ENCODE peak calls at places on chromosomes 3 and 15, in five cellular contexts. E, T, G, N and Z are unnamed samples.
A peak's percentile ranks its signal among the peaks of the same experiment; 100 is the strongest.

GRCh38 chr3:127446756-127447155 is 143.8 kb downstream of the TPRA1 start:
- DNase-seq in E (no peak), T (no peak), G (peak; percentile 7), N (no peak), Z (no peak)

GRCh38 chr3:135621184-135621931 is 344.2 kb upstream of the PPP2R3A start:
- DNase-seq in E (no peak), T (no peak), G (no peak), N (no peak), Z (no peak)

GRCh38 chr15:34280193-34280592 is 55.4 kb downstream of the EMC4 start:
- DNase-seq in E (no peak), T (no peak), G (no peak), N (no peak), Z (no peak)

GRCh38 chr15:55319537-55320325 is 709 bp downstream of the PIGB start:
- DNase-seq in E (no peak), T (peak; percentile 26), G (no peak), N (peak; percentile 34), Z (peak; percentile 75)

GRCh38 chr3:15629860-15630597 is 28.5 kb downstream of the BTD start:
- DNase-seq in E (peak; percentile 73), T (peak; percentile 91), G (no peak), N (peak; percentile 94), Z (peak; percentile 91)

GRCh38 chr3:122510878-122511481 is 3.8 kb downstream of the KPNA1 start:
- DNase-seq in E (no peak), T (peak; percentile 11), G (no peak), N (no peak), Z (peak; percentile 22)

GRCh38 chr3:146468234-146468931 is 978 bp downstream of the PLSCR2 start:
- DNase-seq in E (no peak), T (peak; percentile 26), G (no peak), N (peak; percentile 49), Z (peak; percentile 52)

GRCh38 chr3:94221829-94222228 is 159.0 kb downstream of the NSUN3 start:
- DNase-seq in E (no peak), T (no peak), G (no peak), N (no peak), Z (no peak)

DNA sequence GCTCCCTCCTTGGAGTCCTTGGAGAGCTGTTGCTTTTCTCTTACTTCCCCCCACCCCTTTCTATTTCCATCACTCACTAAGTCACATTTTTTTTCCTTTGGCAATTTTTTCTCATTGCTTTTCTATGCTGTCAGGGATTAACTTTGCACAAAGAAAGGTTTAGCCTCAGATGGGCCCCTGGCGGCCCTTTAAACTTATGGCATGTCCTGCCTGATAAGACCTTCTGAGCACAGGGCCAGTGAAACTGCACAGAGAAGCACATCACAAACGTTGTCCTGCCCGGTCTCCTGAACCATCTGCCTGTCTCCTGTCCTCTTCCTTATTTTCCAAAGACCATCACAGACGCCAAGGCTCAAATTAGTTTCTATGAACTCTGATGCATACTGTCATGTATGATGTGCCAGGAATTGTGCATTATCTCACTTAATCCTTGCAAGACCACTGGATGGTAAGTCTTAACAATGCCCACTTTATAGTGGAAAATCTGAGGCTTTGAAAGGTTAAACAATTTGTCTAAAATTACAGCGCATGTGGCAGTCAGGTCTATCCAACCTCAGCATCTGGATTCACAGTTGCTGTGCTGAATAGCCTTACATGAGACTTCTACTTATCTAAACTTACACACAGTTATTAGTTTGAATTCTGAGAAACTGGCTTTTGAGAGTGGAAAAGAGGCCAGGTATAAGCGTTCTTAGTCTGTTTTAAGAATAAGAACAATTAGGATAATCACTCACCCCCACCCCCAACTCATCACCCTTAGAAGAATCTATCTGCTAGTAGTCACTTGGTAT is 648.1 kb downstream of the NTRK3 start:
- DNase-seq in E (no peak), T (peak; percentile 37), G (no peak), N (no peak), Z (peak; percentile 20)
- TF ChIP-seq CTCF in E (no peak), T (no peak), G (no peak), N (no peak), Z (no peak)

GRCh38 chr3:58334013-58334321 is 1.3 kb downstream of the PXK start:
- DNase-seq in E (no peak), T (no peak), G (no peak), N (no peak), Z (no peak)

GRCh38 chr3:58331593-58332152 is 1.0 kb upstream of the PXK start:
- DNase-seq in E (no peak), T (no peak), G (no peak), N (no peak), Z (no peak)

GRCh38 chr3:58333206-58334012 is 717 bp downstream of the PXK start:
- DNase-seq in E (peak; percentile 17), T (peak; percentile 33), G (peak; percentile 51), N (peak; percentile 51), Z (peak; percentile 42)

GRCh38 chr3:58329922-58330413 is 2.7 kb upstream of the PXK start:
- DNase-seq in E (no peak), T (no peak), G (no peak), N (no peak), Z (no peak)

GRCh38 chr3:58332575-58333179 is at the start of gene PXK:
- DNase-seq in E (peak; percentile 52), T (peak; percentile 86), G (peak; percentile 85), N (peak; percentile 80), Z (peak; percentile 68)
- TF ChIP-seq CTCF in E (no peak), T (no peak), G (no peak), N (no peak), Z (no peak)

GRCh38 chr15:31523027-31523654 is 196.5 kb downstream of the KLF13 start:
- DNase-seq in E (no peak), T (no peak), G (no peak), N (no peak), Z (no peak)

GRCh38 chr15:31525988-31526665 is 199.5 kb downstream of the KLF13 start:
- DNase-seq in E (no peak), T (no peak), G (no peak), N (no peak), Z (no peak)

GRCh38 chr15:31523655-31524049 is 197.0 kb downstream of the KLF13 start:
- DNase-seq in E (no peak), T (no peak), G (no peak), N (no peak), Z (no peak)

GRCh38 chr15:31525296-31525695 is 198.7 kb downstream of the KLF13 start:
- DNase-seq in E (no peak), T (no peak), G (no peak), N (no peak), Z (no peak)

GRCh38 chr15:31522056-31522455 is 195.4 kb downstream of the KLF13 start:
- DNase-seq in E (no peak), T (no peak), G (no peak), N (no peak), Z (no peak)
- TF ChIP-seq CTCF in E (no peak), T (no peak), G (no peak), N (no peak), Z (no peak)

DNA sequence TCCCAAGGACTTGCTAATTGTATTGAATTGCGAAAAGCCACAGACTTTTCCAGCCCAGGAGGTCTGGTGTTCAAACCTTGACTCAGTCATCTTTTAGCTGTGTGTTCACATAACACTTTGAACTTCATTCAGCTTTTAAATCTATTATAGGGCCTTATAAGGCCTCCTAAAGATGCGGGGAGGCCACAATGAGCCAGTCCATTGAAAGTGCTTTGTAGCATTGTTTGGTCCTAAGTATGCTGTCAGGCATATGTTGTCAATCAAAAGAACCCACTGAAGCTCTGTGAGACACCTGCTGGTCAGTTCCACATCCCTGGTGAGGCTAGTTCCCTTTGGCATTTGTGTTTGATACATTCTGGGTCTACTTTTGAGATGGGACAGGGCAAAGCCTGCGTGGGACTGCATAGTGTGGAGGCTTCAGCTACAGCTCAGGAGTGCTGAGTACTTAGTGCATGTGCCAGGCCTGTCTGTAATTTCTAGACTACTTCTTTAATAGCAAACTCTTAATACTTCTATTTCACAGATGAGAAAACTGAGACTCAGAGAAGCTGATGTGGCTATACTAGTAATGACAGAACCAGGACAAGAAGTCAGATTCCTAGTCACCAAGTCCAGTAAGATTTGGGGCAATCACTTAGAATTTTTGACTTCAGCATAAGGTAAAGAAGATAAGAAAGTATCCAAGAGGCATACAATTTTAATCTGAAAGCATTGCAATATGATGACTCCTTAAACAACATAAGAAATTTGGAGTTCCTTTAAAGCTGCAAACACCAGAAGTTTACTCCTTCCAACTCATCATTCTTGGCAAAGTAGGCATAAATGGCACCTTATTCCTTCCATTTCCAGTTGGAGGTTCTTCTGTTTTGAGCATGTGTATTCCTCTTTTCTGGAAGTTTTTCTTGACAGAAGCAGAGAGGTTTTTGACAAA is 213.0 kb downstream of the PDCD6IP start:
- DNase-seq in E (no peak), T (no peak), G (no peak), N (peak; percentile 48), Z (no peak)
- TF ChIP-seq CTCF in E (no peak), T (no peak), G (no peak), N (peak; percentile 50), Z (no peak)

DNA sequence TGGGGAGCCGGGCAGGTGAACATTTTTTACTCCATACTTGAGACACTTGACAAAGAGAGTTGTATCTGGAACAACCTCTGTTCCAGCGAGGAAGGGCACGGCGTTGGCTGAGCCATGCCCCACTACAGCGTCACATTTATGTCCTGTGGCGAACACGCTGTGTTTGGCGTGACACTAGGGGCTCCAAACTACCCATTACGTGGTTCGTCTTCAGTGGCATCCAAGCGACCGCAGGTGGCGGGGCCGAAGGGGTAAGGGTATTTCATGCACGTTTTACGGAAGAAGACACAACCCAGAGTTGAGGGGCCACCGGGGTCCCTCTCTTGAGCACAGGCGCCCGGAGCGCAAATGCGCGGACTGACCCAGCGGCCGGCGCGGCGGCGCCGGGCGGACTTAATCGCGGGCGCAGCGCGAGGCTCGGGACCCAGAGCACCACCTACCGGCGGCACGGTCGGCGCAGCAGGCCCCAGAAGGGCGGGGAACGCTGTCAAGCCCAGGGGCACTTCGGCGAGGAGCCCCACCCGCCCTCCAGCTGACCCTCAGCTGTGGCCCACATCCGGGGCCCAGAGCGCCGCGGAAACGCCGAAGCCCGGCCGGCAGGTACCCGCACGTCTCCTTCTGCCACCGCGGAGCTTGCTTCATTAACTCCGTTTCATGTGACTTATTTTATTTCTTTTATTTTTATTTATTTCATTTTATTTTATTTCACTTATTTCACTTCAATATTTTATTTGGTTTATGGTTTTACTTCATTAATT is 36.4 kb upstream of the TRIM71 start:
- DNase-seq in E (peak; percentile 60), T (peak; percentile 80), G (peak; percentile 81), N (peak; percentile 79), Z (peak; percentile 64)
- TF ChIP-seq CTCF in E (peak; percentile 92), T (peak; percentile 48), G (peak; percentile 50), N (peak; percentile 65), Z (peak; percentile 80)

DNA sequence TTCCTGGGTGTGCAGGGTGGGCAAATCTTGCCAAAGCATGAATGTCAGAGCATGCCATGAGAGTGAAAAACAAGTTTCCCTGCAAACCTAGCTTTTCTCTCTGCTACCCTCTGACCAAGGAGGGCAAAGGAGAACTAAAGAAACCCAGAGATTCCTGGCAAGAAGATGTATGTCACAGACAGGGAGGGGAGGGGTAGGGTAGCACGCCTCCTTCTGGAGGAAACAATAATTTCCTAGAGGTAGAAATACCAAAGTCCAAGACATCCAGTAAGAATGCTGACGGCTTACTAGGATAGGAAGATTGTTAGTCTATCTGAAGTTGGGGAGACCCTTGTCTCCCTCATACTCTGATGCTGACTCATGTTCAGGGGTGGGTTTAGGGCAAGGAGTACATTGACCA is 203.9 kb downstream of the NR1D2 start:
- DNase-seq in E (no peak), T (no peak), G (no peak), N (peak; percentile 36), Z (no peak)
- TF ChIP-seq CTCF in E (no peak), T (peak; percentile 12), G (no peak), N (peak; percentile 46), Z (no peak)

GRCh38 chr15:73628102-73628501 is 5.1 kb downstream of the NPTN start:
- DNase-seq in E (no peak), T (no peak), G (no peak), N (no peak), Z (no peak)
- TF ChIP-seq CTCF in E (no peak), T (no peak), G (no peak), N (no peak), Z (no peak)